ENCODE peak calls at places on chromosomes 4 and X, in four cellular contexts. N is right lobe of liver, L is tibial nerve, B is adrenal gland. U is an unnamed sample.
A peak's percentile ranks its signal among the peaks of the same experiment; 100 is the strongest.

GRCh38 chrX:155148724-155149537 is 67.3 kb upstream of the VBP1 start:
- DNase-seq in L (no peak), N (peak; percentile 40), B (peak; percentile 52), U (no peak)

GRCh38 chr4:136664988-136665387 is 867.3 kb downstream of the PCDH18 start:
- DNase-seq in N (no peak), B (no peak), L (no peak), U (no peak)

GRCh38 chr4:26459054-26459755 is 31.1 kb downstream of the CCKAR start:
- DNase-seq in N (no peak), L (no peak), B (no peak), U (peak; percentile 10)

GRCh38 chr4:17276821-17277220 is 235.1 kb downstream of the QDPR start:
- DNase-seq in N (no peak), L (no peak), B (no peak), U (peak; percentile 28)

GRCh38 chr4:78155616-78156105 is 98.5 kb downstream of the FRAS1 start:
- DNase-seq in N (no peak), L (no peak), B (no peak), U (no peak)

GRCh38 chr4:47075241-47075640 is 43.9 kb downstream of the GABRB1 start:
- DNase-seq in N (no peak), L (no peak), B (no peak), U (no peak)

GRCh38 chr4:174193438-174194015 is 89.9 kb downstream of the FBXO8 start:
- DNase-seq in N (no peak), L (no peak), B (no peak), U (no peak)

GRCh38 chr4:170697045-170697444 is 607.3 kb upstream of the AADAT start:
- DNase-seq in L (no peak), N (no peak), B (no peak), U (no peak)

GRCh38 chr4:149140841-149141240 is 674.8 kb downstream of the IQCM start:
- DNase-seq in L (no peak), B (no peak), N (no peak), U (no peak)

GRCh38 chrX:115261148-115261547 is 27.3 kb upstream of the LRCH2 start:
- DNase-seq in N (no peak), B (no peak), L (no peak), U (no peak)

GRCh38 chr4:122536001-122536400 is 79.5 kb upstream of the IL2 start:
- DNase-seq in N (no peak), B (no peak), L (no peak), U (no peak)

GRCh38 chrX:140480765-140481164 is 24.1 kb downstream of the SOX3 start:
- DNase-seq in B (no peak), N (no peak), L (no peak), U (no peak)

GRCh38 chr4:74618659-74619058 is 173.7 kb downstream of the AREG start:
- DNase-seq in B (no peak), L (no peak), N (no peak), U (no peak)

GRCh38 chr4:91958651-91959050 is 345.1 kb upstream of the GRID2 start:
- DNase-seq in N (no peak), L (no peak), B (no peak), U (no peak)

GRCh38 chrX:151985955-151986354 is 11.5 kb upstream of the GABRE start:
- DNase-seq in N (no peak), B (peak; percentile 56), L (no peak), U (no peak)

GRCh38 chr4:169079942-169080827 is 70.1 kb upstream of the CBR4 start:
- DNase-seq in N (peak; percentile 43), B (peak; percentile 66), L (peak; percentile 17), U (peak; percentile 57)

GRCh38 chr4:98656443-98656842 is 2.0 kb downstream of the TSPAN5 start:
- DNase-seq in N (no peak), L (no peak), B (no peak), U (no peak)

GRCh38 chr4:8252301-8253173 is 17.0 kb upstream of the HTRA3 start:
- DNase-seq in N (no peak), B (no peak), L (no peak), U (no peak)

GRCh38 chrX:69896046-69896445 is 153.7 kb downstream of the AWAT2 start:
- DNase-seq in L (no peak), N (no peak), B (no peak), U (no peak)

GRCh38 chr4:52051615-52052474 is 741 bp downstream of the SPATA18 start:
- DNase-seq in B (peak; percentile 87), L (no peak), N (peak; percentile 83), U (peak; percentile 91)

GRCh38 chr4:151933122-151933827 is 172.5 kb upstream of the GATB start:
- DNase-seq in L (no peak), B (no peak), N (no peak), U (no peak)

GRCh38 chr4:168509786-168510185 is 12.9 kb downstream of the PALLD start:
- DNase-seq in B (no peak), N (no peak), L (no peak), U (no peak)

GRCh38 chrX:38138900-38139299 is 81.8 kb downstream of the SRPX start:
- DNase-seq in L (no peak), B (no peak), N (no peak), U (no peak)

GRCh38 chr4:52585379-52585778 is 73.7 kb downstream of the USP46 start:
- DNase-seq in L (no peak), B (no peak), N (no peak), U (no peak)

GRCh38 chr4:112951362-112951962 is 98.0 kb upstream of the ANK2 start:
- DNase-seq in B (no peak), N (no peak), L (no peak), U (no peak)

GRCh38 chr4:8305851-8306361 is 36.4 kb downstream of the HTRA3 start:
- DNase-seq in N (peak; percentile 41), B (peak; percentile 66), L (no peak), U (peak; percentile 79)

GRCh38 chr4:168183717-168184571 is 91.6 kb downstream of the ANXA10 start:
- DNase-seq in L (no peak), B (no peak), N (no peak), U (no peak)

GRCh38 chr4:32824321-32824720 is 2104.2 kb downstream of the PCDH7 start:
- DNase-seq in N (no peak), L (no peak), B (no peak), U (no peak)

DNA sequence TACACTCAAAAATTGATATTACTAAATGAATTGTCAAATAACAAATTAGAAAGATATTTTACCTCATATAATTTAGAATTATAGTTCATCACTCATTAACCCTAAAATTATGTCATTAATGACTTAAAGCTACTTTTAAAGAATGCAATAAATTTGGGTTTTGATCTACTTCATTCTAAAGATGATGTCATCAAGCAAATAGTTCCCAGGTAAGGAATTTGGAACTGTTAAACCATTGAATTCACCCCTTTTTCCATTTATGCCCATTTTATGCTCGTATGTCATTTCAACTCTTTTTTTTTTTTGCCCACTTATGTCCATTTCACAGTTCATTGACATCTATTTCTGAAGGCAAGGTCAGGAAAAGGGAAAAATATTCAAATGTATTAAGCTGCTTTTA is 135.5 kb downstream of the TLL1 start:
- DNase-seq in N (no peak), L (no peak), B (no peak), U (no peak)
- TF ChIP-seq POLR2A in N (no peak), L (no peak), B (no peak), U (no peak)

GRCh38 chr4:140081582-140082398 is 72.2 kb downstream of the MAML3 start:
- DNase-seq in L (no peak), B (no peak), N (no peak), U (no peak)
- H3K27ac ChIP-seq in L (peak overlapping the region; percentile 37), B (no peak overlapping the region), N (no peak overlapping the region), U (peak overlapping the region; percentile 17)

DNA sequence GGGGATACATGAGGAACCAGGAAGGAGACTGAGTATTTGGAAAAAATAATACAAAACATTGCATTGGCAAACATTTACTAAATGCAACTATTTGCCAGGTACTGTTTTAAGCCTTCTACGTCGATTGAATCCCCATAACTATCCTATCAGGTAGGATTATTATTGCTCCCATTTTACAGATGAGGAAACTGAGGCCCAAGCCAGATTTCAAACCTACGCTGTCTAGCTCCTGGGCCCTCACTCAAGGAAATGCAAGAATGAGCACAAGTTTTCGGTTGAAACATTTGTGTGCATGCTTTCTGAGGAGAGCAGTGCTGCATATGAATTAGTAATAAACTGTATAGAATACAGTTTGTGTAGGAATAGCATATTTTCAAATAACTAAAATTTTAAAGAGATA is 206.7 kb downstream of the CEP135 start:
- DNase-seq in N (no peak), L (no peak), B (no peak), U (no peak)
- TF ChIP-seq POLR2A in N (no peak), L (no peak), B (no peak), U (no peak)

DNA sequence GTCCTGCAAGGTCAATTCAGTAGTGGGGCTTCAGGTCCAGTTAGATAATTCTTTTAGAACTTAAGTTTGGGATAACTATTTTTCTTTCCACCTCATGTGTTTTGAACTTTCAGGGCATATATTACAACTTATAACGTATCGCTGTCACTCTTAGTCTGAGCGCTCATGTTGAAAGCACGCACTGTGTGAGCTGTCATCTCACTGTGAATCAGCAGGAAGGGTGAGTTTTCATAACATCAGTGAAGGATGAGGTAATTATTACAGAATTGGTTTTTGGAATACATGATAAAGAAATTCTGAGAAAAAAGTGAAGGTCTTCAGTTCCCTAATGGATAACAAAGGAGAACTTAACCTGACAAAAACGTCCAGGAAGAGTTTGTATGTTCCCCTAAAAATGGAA is 45.1 kb upstream of the SLC4A4 start:
- DNase-seq in L (no peak), B (no peak), N (no peak), U (no peak)
- H3K27ac ChIP-seq in L (no peak overlapping the region), B (no peak overlapping the region), N (no peak overlapping the region), U (no peak overlapping the region)

DNA sequence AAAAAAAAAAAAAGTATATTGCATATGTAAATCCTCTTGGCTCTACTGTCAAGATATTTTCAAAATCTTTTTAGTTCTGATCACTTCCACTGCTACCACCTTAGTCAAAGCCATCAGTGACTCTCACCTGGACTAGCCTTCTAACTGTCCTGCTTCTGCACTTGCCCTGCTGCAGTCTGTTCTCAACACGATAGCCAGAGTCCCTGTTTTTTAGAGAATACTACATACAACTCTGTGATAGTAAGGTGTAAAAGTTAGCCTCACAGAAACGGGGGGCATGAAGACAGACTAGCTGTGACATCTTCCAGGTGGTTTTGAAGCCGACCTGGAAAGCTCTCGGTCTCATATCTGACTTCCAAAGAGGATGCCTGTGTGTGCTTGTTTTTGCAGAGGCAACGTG is 24.6 kb downstream of the EIF2S3 start:
- DNase-seq in N (no peak), L (no peak), B (no peak), U (no peak)
- TF ChIP-seq POLR2A in N (no peak), L (no peak), B (no peak), U (no peak)